ENCODE peak calls at places on chromosome 4, in seven cellular contexts. H is pancreas, I is left lung, M is HCT116, Q is heart left ventricle, V is DND-41, B is upper lobe of right lung. Y is an unnamed sample.

GRCh38 chr4:71275004-71275403 is 63.8 kb upstream of the SLC4A4 start:
- ATAC-seq in B (no peak), M (no peak), I (no peak), Q (no peak), V (peak), H (no peak), Y (no peak)

GRCh38 chr4:153933851-153934688 is 145.2 kb upstream of the SFRP2 start:
- ATAC-seq in H (no peak), I (no peak), B (peak), V (no peak), Q (no peak), M (no peak), Y (peak)

GRCh38 chr4:165540206-165540865 is 161.5 kb downstream of the CPE start:
- ATAC-seq in H (no peak), M (no peak), V (no peak), Q (no peak), I (no peak), B (no peak), Y (no peak)

GRCh38 chr4:108144451-108144850 is 24.3 kb downstream of the LEF1 start:
- ATAC-seq in H (no peak), M (no peak), B (no peak), V (peak), Q (no peak), I (no peak), Y (no peak)

GRCh38 chr4:181272427-181272826 is 970.8 kb upstream of the TENM3 start:
- ATAC-seq in M (no peak), Q (peak), H (no peak), V (no peak), I (no peak), B (no peak), Y (no peak)

GRCh38 chr4:152348670-152349069 is 187.2 kb downstream of the FBXW7 start:
- ATAC-seq in I (no peak), H (no peak), M (no peak), Q (no peak), B (no peak), V (no peak), Y (no peak)

GRCh38 chr4:150664935-150665334 is 83.0 kb downstream of the MAB21L2 start:
- ATAC-seq in V (no peak), I (peak), B (no peak), H (no peak), Q (no peak), M (no peak), Y (no peak)

GRCh38 chr4:6470502-6471302 is 1.7 kb downstream of the PPP2R2C start:
- ATAC-seq in B (peak), I (peak), H (peak), V (no peak), Q (peak), M (peak), Y (peak)

GRCh38 chr4:83552924-83553323 is 17.0 kb downstream of the GPAT3 start:
- ATAC-seq in H (no peak), M (peak), Q (no peak), B (peak), V (no peak), I (no peak), Y (no peak)

GRCh38 chr4:146343199-146343598 is 128.9 kb downstream of the REELD1 start:
- ATAC-seq in B (no peak), H (no peak), I (no peak), M (no peak), Q (no peak), V (no peak), Y (no peak)

GRCh38 chr4:143355540-143356217 is 19.0 kb downstream of the GAB1 start:
- ATAC-seq in B (peak), I (peak), M (no peak), Q (peak), H (peak), V (no peak), Y (peak)

GRCh38 chr4:185304541-185304940 is 91.2 kb downstream of the LRP2BP start:
- ATAC-seq in V (no peak), B (peak), H (no peak), Q (no peak), I (peak), M (peak), Y (no peak)

GRCh38 chr4:145920205-145920604 is 18.4 kb downstream of the ZNF827 start:
- ATAC-seq in M (no peak), H (no peak), B (peak), V (no peak), Q (peak), I (peak), Y (peak)

GRCh38 chr4:80507507-80507906 is 172.0 kb downstream of the CFAP299 start:
- ATAC-seq in B (no peak), V (no peak), M (no peak), H (no peak), Q (no peak), I (no peak), Y (no peak)

GRCh38 chr4:53484911-53485459 is 106.3 kb downstream of the LNX1 start:
- ATAC-seq in B (no peak), H (no peak), V (no peak), M (no peak), I (no peak), Q (no peak), Y (peak)

GRCh38 chr4:105113800-105114199 is 32.9 kb upstream of the TET2 start:
- ATAC-seq in V (no peak), B (peak), Q (no peak), H (no peak), M (no peak), I (peak), Y (no peak)

GRCh38 chr4:176448761-176449160 is 129.0 kb downstream of the SPCS3 start:
- ATAC-seq in M (no peak), B (no peak), Q (no peak), V (no peak), H (no peak), I (no peak), Y (no peak)
- H3K4me3 ChIP-seq in M (no peak), B (no peak), Q (no peak), V (no peak), H (no peak), I (no peak), Y (no peak)

GRCh38 chr4:112649055-112649408 is 12.1 kb downstream of the LARP7 start:
- ATAC-seq in B (no peak), V (no peak), H (no peak), I (no peak), M (no peak), Q (no peak), Y (no peak)

GRCh38 chr4:112650332-112650731 is 13.4 kb downstream of the LARP7 start:
- ATAC-seq in I (no peak), V (no peak), B (no peak), H (no peak), M (no peak), Q (no peak), Y (no peak)

GRCh38 chr4:112651641-112652040 is 14.7 kb downstream of the LARP7 start:
- ATAC-seq in V (no peak), B (no peak), Q (no peak), M (no peak), H (no peak), I (no peak), Y (no peak)

GRCh38 chr4:112655270-112655669 is 18.3 kb downstream of the LARP7 start:
- ATAC-seq in M (no peak), B (no peak), V (no peak), Q (no peak), I (no peak), H (no peak), Y (no peak)

DNA sequence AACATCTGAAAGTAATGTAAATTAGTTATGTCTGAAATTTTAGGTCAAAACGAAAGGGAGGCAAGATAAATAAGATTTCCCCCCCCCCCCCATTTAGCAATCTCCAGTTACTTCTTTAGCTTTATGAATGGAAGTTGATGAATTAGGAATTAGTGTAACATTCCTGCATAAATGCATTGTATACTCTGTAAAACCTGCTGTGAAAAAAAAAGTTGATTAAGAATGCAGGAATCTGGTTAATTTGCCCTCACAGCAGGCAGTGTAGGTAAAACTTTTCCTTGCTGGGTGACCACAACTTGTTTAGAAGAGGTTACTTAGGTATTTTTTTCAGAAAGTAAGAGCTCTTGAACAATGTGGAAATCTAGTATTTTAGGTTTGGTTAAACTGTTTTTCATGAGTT is 15.3 kb downstream of the LARP7 start:
- ATAC-seq in I (no peak), M (no peak), V (no peak), B (no peak), Q (no peak), H (no peak), Y (no peak)
- H3K4me3 ChIP-seq in I (no peak), M (no peak), V (no peak), B (no peak), Q (no peak), H (no peak), Y (no peak)

GRCh38 chr4:113445286-113445685 is 316.3 kb downstream of the CAMK2D start:
- ATAC-seq in Q (peak), I (peak), H (no peak), B (peak), M (peak), V (no peak), Y (peak)

GRCh38 chr4:113449407-113449974 is 312.0 kb downstream of the CAMK2D start:
- ATAC-seq in I (no peak), Q (no peak), H (no peak), B (no peak), M (no peak), V (no peak), Y (peak)

GRCh38 chr4:113447695-113448265 is 313.8 kb downstream of the CAMK2D start:
- ATAC-seq in B (peak), H (no peak), M (no peak), V (no peak), Q (no peak), I (peak), Y (no peak)

GRCh38 chr4:113446019-113446418 is 315.5 kb downstream of the CAMK2D start:
- ATAC-seq in I (peak), H (no peak), Q (no peak), M (peak), B (no peak), V (no peak), Y (no peak)

DNA sequence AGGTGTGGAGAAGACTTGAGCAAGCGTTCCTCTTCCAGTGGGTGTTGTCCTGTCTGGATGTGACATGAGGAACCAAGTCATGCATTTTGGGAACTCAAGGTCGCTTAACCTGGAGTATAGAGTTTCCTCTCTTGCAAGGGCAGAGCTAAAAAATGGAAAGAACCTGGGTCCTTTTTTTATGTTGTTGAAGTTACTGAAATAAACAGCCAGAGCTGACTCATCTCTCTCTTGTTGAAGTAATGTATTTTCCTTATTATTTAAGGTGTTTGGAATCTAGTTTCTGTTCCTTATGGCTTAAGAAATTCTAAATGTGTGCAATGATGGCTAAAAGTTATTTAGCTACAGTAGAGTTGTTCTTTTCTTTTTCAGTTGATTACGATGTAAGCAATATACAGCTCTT is 314.5 kb downstream of the CAMK2D start:
- ATAC-seq in M (no peak), B (peak), V (no peak), I (no peak), Q (no peak), H (no peak), Y (no peak)
- H3K4me3 ChIP-seq in M (no peak), B (no peak), V (no peak), I (no peak), Q (no peak), H (no peak), Y (no peak)

GRCh38 chr4:79082988-79083387 is 143.8 kb upstream of the PAQR3 start:
- ATAC-seq in M (no peak), Q (peak), B (no peak), H (no peak), I (no peak), V (no peak), Y (peak)
- H3K4me3 ChIP-seq in M (no peak), Q (no peak), B (no peak), H (no peak), I (no peak), V (no peak), Y (no peak)

DNA sequence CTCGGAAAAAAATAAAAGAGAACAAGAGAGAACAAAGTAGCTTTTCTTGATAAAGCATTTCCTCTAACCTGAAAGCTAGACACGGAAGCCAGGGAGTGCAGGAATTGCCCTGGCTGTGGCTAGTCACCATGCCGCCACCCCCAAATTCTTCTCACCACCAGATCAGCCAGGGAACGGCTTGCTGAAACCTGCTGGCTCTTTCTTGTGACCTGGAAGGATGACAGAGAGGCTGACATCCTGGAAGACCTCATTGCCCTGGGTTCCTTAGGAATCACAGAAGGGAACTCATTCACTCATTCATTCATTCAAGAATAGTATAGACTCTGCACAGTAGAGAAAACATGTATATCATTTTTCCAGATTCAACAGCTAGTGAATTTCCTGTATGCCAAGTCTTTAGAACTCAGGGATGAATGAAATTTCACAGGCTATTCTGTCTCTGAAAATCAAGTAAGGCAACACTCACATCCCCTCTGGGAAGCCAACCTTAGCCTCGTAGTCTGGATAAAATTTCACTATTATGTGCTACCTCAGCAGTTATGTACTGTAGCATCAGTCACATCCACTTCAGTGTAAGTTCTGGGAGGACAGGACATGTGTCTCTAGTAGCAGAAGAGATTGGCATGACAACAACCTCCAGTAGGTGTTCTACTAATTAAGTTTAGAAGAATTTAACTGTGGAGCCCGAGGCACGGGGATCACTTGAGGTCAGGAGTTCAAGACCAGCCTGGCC is 42.2 kb upstream of the HS3ST1 start:
- ATAC-seq in I (no peak), H (no peak), V (no peak), M (no peak), Q (no peak), B (no peak), Y (no peak)
- H3K4me3 ChIP-seq in I (no peak), H (no peak), V (no peak), M (no peak), Q (no peak), B (no peak), Y (no peak)

DNA sequence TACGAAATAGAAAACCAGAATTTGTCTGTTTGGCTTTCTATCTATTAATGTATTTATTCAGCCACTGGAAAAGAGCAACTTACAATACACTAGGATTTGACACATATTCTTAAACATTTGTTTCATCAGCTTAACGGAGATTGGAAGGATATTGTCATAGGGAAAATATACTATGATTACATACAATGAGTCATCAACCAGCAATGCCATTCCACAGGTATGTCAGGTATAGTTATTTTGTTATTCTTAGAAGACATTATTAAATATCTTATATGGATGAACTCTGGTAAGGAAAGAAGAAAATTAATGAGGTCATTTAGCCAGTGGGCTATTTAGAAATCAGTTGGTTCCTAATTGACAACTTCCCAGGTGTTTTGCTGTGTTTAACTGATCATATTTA is 926.6 kb downstream of the STIM2 start:
- ATAC-seq in V (no peak), H (no peak), M (no peak), B (no peak), I (no peak), Q (no peak), Y (no peak)
- H3K4me3 ChIP-seq in V (no peak), H (no peak), M (no peak), B (no peak), I (no peak), Q (no peak), Y (no peak)

GRCh38 chr4:26238782-26239647 is 81.8 kb upstream of the RBPJ start:
- ATAC-seq in B (no peak), I (peak), H (no peak), Q (peak), V (no peak), M (no peak), Y (peak)

GRCh38 chr4:26235500-26235899 is 85.3 kb upstream of the RBPJ start:
- ATAC-seq in M (no peak), V (no peak), B (peak), I (peak), Q (peak), H (no peak), Y (peak)

GRCh38 chr4:26239796-26240195 is 81.0 kb upstream of the RBPJ start:
- ATAC-seq in M (no peak), H (no peak), I (no peak), V (no peak), B (no peak), Q (no peak), Y (peak)

GRCh38 chr4:26237916-26238315 is 82.9 kb upstream of the RBPJ start:
- ATAC-seq in Q (no peak), M (no peak), I (no peak), B (no peak), V (no peak), H (no peak), Y (no peak)

GRCh38 chr4:26238426-26238781 is 82.4 kb upstream of the RBPJ start:
- ATAC-seq in H (no peak), B (no peak), V (no peak), M (no peak), I (no peak), Q (no peak), Y (no peak)
- H3K4me3 ChIP-seq in H (no peak), B (no peak), V (no peak), M (no peak), I (no peak), Q (no peak), Y (no peak)

Y was measured in gastroesophageal sphincter.